ENCODE peak calls at places on chromosomes 4 and X, in four cellular contexts. One of them, this sample, is unnamed.

GRCh38 chr4:155807021-155807420 is 48.2 kb downstream of the GUCY1B1 start:
- DNase-seq in HepG2: no peak
- DNase-seq in GM12878: no peak
- DNase-seq in K562: no peak
- DNase-seq in this sample: no peak

GRCh38 chrX:11407331-11408110 is 114.3 kb downstream of the AMELX start:
- DNase-seq in HepG2: no peak
- DNase-seq in K562: peak; percentile 72
- DNase-seq in GM12878: no peak
- DNase-seq in this sample: no peak

GRCh38 chrX:108224727-108225455 is 133.3 kb downstream of the ATG4A start:
- DNase-seq in HepG2: peak; percentile 37
- DNase-seq in GM12878: peak; percentile 16
- DNase-seq in K562: peak; percentile 43
- DNase-seq in this sample: peak; percentile 70

GRCh38 chr4:45347056-45347455 is 620.7 kb upstream of the GNPDA2 start:
- DNase-seq in K562: no peak
- DNase-seq in GM12878: no peak
- DNase-seq in HepG2: no peak
- DNase-seq in this sample: no peak

GRCh38 chr4:107318078-107318477 is 282.0 kb upstream of the DKK2 start:
- DNase-seq in GM12878: no peak
- DNase-seq in HepG2: no peak
- DNase-seq in K562: no peak
- DNase-seq in this sample: no peak

GRCh38 chr4:175339100-175339707 is 421.0 kb downstream of the ADAM29 start:
- DNase-seq in GM12878: no peak
- DNase-seq in K562: no peak
- DNase-seq in HepG2: no peak
- DNase-seq in this sample: no peak

GRCh38 chr4:8560265-8561047 is 19.7 kb upstream of the GPR78 start:
- DNase-seq in GM12878: no peak
- DNase-seq in HepG2: no peak
- DNase-seq in K562: no peak
- DNase-seq in this sample: no peak

GRCh38 chr4:1987296-1987695 is 21.5 kb downstream of the NELFA start:
- DNase-seq in GM12878: no peak
- DNase-seq in HepG2: no peak
- DNase-seq in K562: no peak
- DNase-seq in this sample: no peak

GRCh38 chrX:1386338-1387127 is 5.4 kb downstream of the SLC25A6 start:
- DNase-seq in GM12878: no peak
- DNase-seq in K562: no peak
- DNase-seq in HepG2: no peak
- DNase-seq in this sample: no peak

GRCh38 chr4:77852892-77853495 is 9.6 kb upstream of the MRPL1 start:
- DNase-seq in GM12878: peak; percentile 13
- DNase-seq in HepG2: no peak
- DNase-seq in K562: no peak
- DNase-seq in this sample: no peak

GRCh38 chr4:7170012-7170411 is 22.3 kb upstream of the SORCS2 start:
- DNase-seq in HepG2: no peak
- DNase-seq in GM12878: no peak
- DNase-seq in K562: no peak
- DNase-seq in this sample: no peak

DNA sequence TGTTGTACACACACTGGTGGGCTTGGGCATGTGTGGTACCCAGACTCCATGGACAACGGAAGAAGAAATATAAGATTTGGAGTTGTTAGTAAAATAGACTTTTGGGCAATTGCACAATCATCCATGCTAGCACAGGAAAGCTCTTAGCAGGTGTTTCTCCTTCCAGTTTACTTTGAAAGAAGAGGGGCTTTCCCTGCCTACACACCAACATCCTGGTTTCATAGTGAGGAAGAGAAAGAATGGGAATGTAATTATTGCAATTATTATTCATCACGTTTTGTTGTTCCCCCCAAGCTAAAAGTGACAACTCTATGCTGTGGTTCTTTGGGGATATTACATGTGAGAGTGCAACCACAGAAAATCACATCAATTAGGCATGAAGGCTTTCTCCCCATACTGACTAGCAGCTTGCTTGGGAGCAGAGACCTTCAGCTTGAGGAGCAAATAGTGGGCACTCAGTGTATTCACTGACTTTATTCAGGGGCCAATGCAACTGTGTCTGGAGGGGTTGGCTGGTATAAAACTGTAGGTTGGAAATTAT is 57.2 kb upstream of the PUDP start:
- DNase-seq in K562: no peak
- DNase-seq in GM12878: peak; percentile 8
- DNase-seq in HepG2: no peak
- DNase-seq in this sample: no peak
- TF ChIP-seq BHLHE40 in K562: no peak
- TF ChIP-seq BHLHE40 in GM12878: peak; percentile 15
- TF ChIP-seq BHLHE40 in HepG2: no peak
- TF ChIP-seq BHLHE40 in this sample: no peak

GRCh38 chrX:19865567-19866363 is 21.6 kb downstream of the SH3KBP1 start:
- DNase-seq in K562: no peak
- DNase-seq in GM12878: no peak
- DNase-seq in HepG2: no peak
- DNase-seq in this sample: no peak

GRCh38 chrX:19869195-19869594 is 18.2 kb downstream of the SH3KBP1 start:
- DNase-seq in HepG2: no peak
- DNase-seq in GM12878: no peak
- DNase-seq in K562: no peak
- DNase-seq in this sample: no peak

GRCh38 chrX:19867938-19868337 is 19.5 kb downstream of the SH3KBP1 start:
- DNase-seq in GM12878: no peak
- DNase-seq in K562: no peak
- DNase-seq in HepG2: no peak
- DNase-seq in this sample: no peak

GRCh38 chrX:19866626-19867410 is 20.6 kb downstream of the SH3KBP1 start:
- DNase-seq in GM12878: no peak
- DNase-seq in HepG2: no peak
- DNase-seq in K562: no peak
- DNase-seq in this sample: no peak

DNA sequence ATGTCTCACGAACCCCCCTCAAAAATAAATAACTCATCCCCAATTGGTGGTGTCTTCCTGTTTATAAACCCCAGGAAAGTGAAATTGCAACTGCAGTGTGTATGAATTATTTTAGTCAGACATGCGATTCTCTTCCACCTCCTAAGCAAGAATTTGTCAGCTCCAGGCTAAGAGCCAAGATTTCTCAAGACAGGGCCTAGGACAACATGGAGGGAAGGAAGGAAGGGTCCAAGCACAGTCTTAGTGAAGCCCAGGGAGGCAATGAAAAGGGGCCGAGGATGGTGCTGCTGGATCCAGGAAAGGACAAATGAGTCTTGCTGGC is 20.0 kb downstream of the SH3KBP1 start:
- DNase-seq in K562: no peak
- DNase-seq in GM12878: no peak
- DNase-seq in HepG2: no peak
- DNase-seq in this sample: no peak
- TF ChIP-seq TARDBP in K562: no peak
- TF ChIP-seq TARDBP in GM12878: no peak
- TF ChIP-seq TARDBP in HepG2: no peak
- TF ChIP-seq TARDBP in this sample: no peak

GRCh38 chrX:149871940-149872339 is 9.0 kb upstream of the MAGEA8 start:
- DNase-seq in K562: peak; percentile 71
- DNase-seq in HepG2: peak; percentile 10
- DNase-seq in GM12878: peak; percentile 13
- DNase-seq in this sample: peak; percentile 50
- TF ChIP-seq BHLHE40 in K562: no peak
- TF ChIP-seq BHLHE40 in HepG2: no peak
- TF ChIP-seq BHLHE40 in GM12878: no peak
- TF ChIP-seq BHLHE40 in this sample: no peak

GRCh38 chr4:4670869-4671268 is 129.0 kb upstream of the STX18 start:
- DNase-seq in HepG2: peak; percentile 29
- DNase-seq in GM12878: no peak
- DNase-seq in K562: no peak
- DNase-seq in this sample: no peak
- TF ChIP-seq TARDBP in HepG2: no peak
- TF ChIP-seq TARDBP in GM12878: no peak
- TF ChIP-seq TARDBP in K562: no peak
- TF ChIP-seq TARDBP in this sample: no peak

GRCh38 chrX:45134775-45135174 is 65.9 kb downstream of the DIPK2B start:
- DNase-seq in K562: no peak
- DNase-seq in GM12878: no peak
- DNase-seq in HepG2: peak; percentile 8
- DNase-seq in this sample: no peak

GRCh38 chrX:45138525-45138924 is 62.2 kb downstream of the DIPK2B start:
- DNase-seq in GM12878: no peak
- DNase-seq in HepG2: no peak
- DNase-seq in K562: no peak
- DNase-seq in this sample: no peak

GRCh38 chrX:45133465-45133864 is 67.2 kb downstream of the DIPK2B start:
- DNase-seq in K562: no peak
- DNase-seq in GM12878: no peak
- DNase-seq in HepG2: no peak
- DNase-seq in this sample: no peak

GRCh38 chrX:45135616-45136015 is 65.1 kb downstream of the DIPK2B start:
- DNase-seq in GM12878: no peak
- DNase-seq in HepG2: no peak
- DNase-seq in K562: no peak
- DNase-seq in this sample: no peak

GRCh38 chrX:45134303-45134702 is 66.4 kb downstream of the DIPK2B start:
- DNase-seq in HepG2: peak; percentile 77
- DNase-seq in K562: peak; percentile 41
- DNase-seq in GM12878: no peak
- DNase-seq in this sample: no peak
- TF ChIP-seq BHLHE40 in HepG2: no peak
- TF ChIP-seq BHLHE40 in K562: no peak
- TF ChIP-seq BHLHE40 in GM12878: no peak
- TF ChIP-seq BHLHE40 in this sample: no peak